ENCODE peak calls at places on chromosomes 3 and 15, in five cellular contexts. W, G, K, F and Y are unnamed samples.

GRCh38 chr3:55202320-55202719 is 274.5 kb upstream of the LRTM1 start:
- DNase-seq in K (no peak), F (peak; percentile 80), W (no peak), G (no peak), Y (no peak)

GRCh38 chr3:67481126-67481525 is 173.3 kb downstream of the SUCLG2 start:
- DNase-seq in F (no peak), G (no peak), K (no peak), W (no peak), Y (no peak)

GRCh38 chr3:170732660-170733245 is 137.2 kb downstream of the RPL22L1 start:
- DNase-seq in G (no peak), K (no peak), W (no peak), F (no peak), Y (no peak)

GRCh38 chr3:153768559-153769469 is 352.4 kb upstream of the ARHGEF26 start:
- DNase-seq in F (peak; percentile 26), G (peak; percentile 70), W (peak; percentile 19), K (peak; percentile 6), Y (no peak)

GRCh38 chr3:129228891-129229585 is 20.4 kb upstream of the COPG1 start:
- DNase-seq in G (no peak), F (peak; percentile 84), W (no peak), K (no peak), Y (no peak)

GRCh38 chr3:46908294-46908985 is 30.9 kb downstream of the PTH1R start:
- DNase-seq in W (peak; percentile 67), K (no peak), G (no peak), F (peak; percentile 58), Y (no peak)

GRCh38 chr3:32619395-32619794 is 48.7 kb upstream of the DYNC1LI1 start:
- DNase-seq in G (no peak), W (no peak), F (no peak), K (no peak), Y (no peak)

GRCh38 chr15:41789662-41790061 is 15.4 kb downstream of the MAPKBP1 start:
- DNase-seq in F (no peak), K (no peak), G (no peak), W (no peak), Y (no peak)

GRCh38 chr3:67662733-67663132 is 8.3 kb upstream of the SUCLG2 start:
- DNase-seq in K (no peak), W (no peak), G (no peak), F (no peak), Y (peak; percentile 41)

GRCh38 chr3:188899887-188900286 is 271.9 kb upstream of the TPRG1 start:
- DNase-seq in K (no peak), G (no peak), F (no peak), W (no peak), Y (no peak)

GRCh38 chr3:127096256-127097008 is 96.5 kb upstream of the PRR23E start:
- DNase-seq in F (no peak), W (no peak), G (no peak), K (no peak), Y (no peak)

GRCh38 chr3:117916839-117917238 is 1117.8 kb downstream of the IGSF11 start:
- DNase-seq in G (no peak), W (no peak), F (no peak), K (no peak), Y (no peak)

GRCh38 chr15:77702211-77702957 is 69.7 kb upstream of the LINGO1 start:
- DNase-seq in F (no peak), K (no peak), W (no peak), G (no peak), Y (no peak)

GRCh38 chr3:191329654-191330308 is 545 bp downstream of the UTS2B start:
- DNase-seq in G (peak; percentile 58), K (no peak), F (peak; percentile 38), W (peak; percentile 44), Y (no peak)

GRCh38 chr15:94070341-94071275 is 160.8 kb upstream of the MCTP2 start:
- DNase-seq in K (no peak), W (no peak), F (peak; percentile 10), G (no peak), Y (no peak)

GRCh38 chr3:55165278-55165677 is 237.4 kb upstream of the LRTM1 start:
- DNase-seq in W (no peak), F (peak; percentile 50), G (no peak), K (no peak), Y (no peak)

GRCh38 chr3:30346927-30347320 is 259.5 kb upstream of the TGFBR2 start:
- DNase-seq in G (no peak), W (no peak), F (no peak), K (no peak), Y (no peak)

GRCh38 chr3:50502584-50503423 is 630 bp downstream of the CACNA2D2 start:
- DNase-seq in G (peak; percentile 64), F (no peak), K (no peak), W (peak; percentile 25), Y (no peak)

GRCh38 chr3:101976473-101976872 is 127.2 kb downstream of the NFKBIZ start:
- DNase-seq in G (no peak), K (no peak), F (no peak), W (no peak), Y (no peak)

GRCh38 chr3:23750573-23751484 is 54.9 kb upstream of the UBE2E1 start:
- DNase-seq in G (no peak), K (no peak), W (no peak), F (no peak), Y (no peak)